ENCODE peak calls at places on chromosomes 12 and 14, in seven cellular contexts. U is NCI-H345; I is cardiac fibroblast; F is B cell; M is H4; T is T-helper 17 cell; G is stimulated activated CD4-positive, alpha-beta T cell treated with anti-CD3 and anti-CD28 coated beads, Interleukin-12 subunit alpha, Interleukin-12 subunit beta, amount 100 ng/mL, for 48 hours. Q is an unnamed sample.

GRCh38 chr14:58641509-58641908 is 3.7 kb downstream of the DACT1 start:
- DNase-seq in M (no peak), I (no peak), U (no peak), G (no peak), F (no peak), T (no peak), Q (no peak)

GRCh38 chr12:101040936-101041335 is 169.1 kb downstream of the SLC5A8 start:
- DNase-seq in G (no peak), I (peak), F (no peak), M (no peak), T (no peak), U (no peak), Q (no peak)

GRCh38 chr14:91870001-91870400 is 2.7 kb upstream of the TC2N start:
- DNase-seq in G (no peak), U (no peak), T (peak), F (no peak), I (no peak), M (no peak), Q (no peak)

GRCh38 chr12:26003065-26003464 is 44.6 kb downstream of the RASSF8 start:
- DNase-seq in G (no peak), T (no peak), I (no peak), M (no peak), U (no peak), F (no peak), Q (no peak)

GRCh38 chr14:94174622-94175402 is 690 bp downstream of the PPP4R4 start:
- DNase-seq in U (no peak), F (no peak), I (no peak), M (no peak), T (no peak), G (no peak), Q (no peak)

GRCh38 chr12:53868516-53868986 is 70.1 kb upstream of the HOXC13 start:
- DNase-seq in M (no peak), I (no peak), G (no peak), T (no peak), U (no peak), F (no peak), Q (no peak)

GRCh38 chr12:122980192-122981035 is at the start of gene ARL6IP4:
- DNase-seq in F (peak), U (peak), G (peak), M (peak), I (peak), T (peak), Q (peak)

GRCh38 chr14:91830777-91831176 is 36.6 kb downstream of the TC2N start:
- DNase-seq in U (peak), F (no peak), T (no peak), I (no peak), G (peak), M (peak), Q (no peak)

GRCh38 chr12:55499810-55500252 is 7.7 kb downstream of the OR6C68 start:
- DNase-seq in G (no peak), F (no peak), T (no peak), M (no peak), U (no peak), I (no peak), Q (no peak)

GRCh38 chr12:55797068-55797467 is 20.5 kb downstream of the SARNP start:
- DNase-seq in M (peak), U (no peak), T (no peak), G (no peak), F (peak), I (peak), Q (no peak)